ENCODE peak calls at places on chromosomes 5 and 9, in five cellular contexts. L is thyroid gland, G is testis, T is tibial nerve, Q is stomach. W is an unnamed sample.

GRCh38 chr5:138544171-138545134 is 1.4 kb upstream of the ETF1 start:
- DNase-seq in L (peak; percentile 16), G (peak; percentile 34), T (no peak), Q (no peak), W (peak; percentile 88)

GRCh38 chr5:168658394-168658793 is 79.2 kb upstream of the PANK3 start:
- DNase-seq in L (no peak), G (no peak), T (no peak), Q (no peak), W (no peak)

GRCh38 chr5:35902032-35902681 is 36.3 kb downstream of the CAPSL start:
- DNase-seq in L (no peak), G (no peak), T (no peak), Q (no peak), W (no peak)

GRCh38 chr5:167939686-167940085 is 351.8 kb upstream of the WWC1 start:
- DNase-seq in L (no peak), G (no peak), T (no peak), Q (no peak), W (no peak)

GRCh38 chr9:117656007-117656406 is 48.2 kb upstream of the TLR4 start:
- DNase-seq in L (no peak), G (no peak), T (no peak), Q (no peak), W (no peak)

GRCh38 chr9:130681769-130682489 is 11.7 kb upstream of the EXOSC2 start:
- DNase-seq in L (no peak), G (no peak), T (no peak), Q (no peak), W (no peak)

GRCh38 chr5:1551913-1552312 is 28.2 kb upstream of the LPCAT1 start:
- DNase-seq in L (no peak), G (peak; percentile 10), T (no peak), Q (no peak), W (peak; percentile 55)

GRCh38 chr9:125805057-125805456 is 57.9 kb downstream of the PBX3 start:
- DNase-seq in L (no peak), G (no peak), T (no peak), Q (no peak), W (no peak)

GRCh38 chr5:119019431-119020348 is 31.3 kb upstream of the DTWD2 start:
- DNase-seq in L (peak; percentile 45), G (no peak), T (no peak), Q (no peak), W (no peak)

GRCh38 chr9:127108182-127108876 is 14.1 kb downstream of the ANGPTL2 start:
- DNase-seq in L (no peak), G (no peak), T (no peak), Q (no peak), W (no peak)

GRCh38 chr9:134061688-134062371 is 6.0 kb downstream of the BRD3 start:
- DNase-seq in L (peak; percentile 41), G (peak; percentile 12), T (no peak), Q (peak; percentile 60), W (no peak)

GRCh38 chr9:77011973-77012817 is 7.3 kb upstream of the FOXB2 start:
- DNase-seq in L (peak; percentile 30), G (peak; percentile 90), T (peak; percentile 34), Q (peak; percentile 53), W (no peak)

GRCh38 chr9:88651682-88652633 is 117.0 kb downstream of the NXNL2 start:
- DNase-seq in L (peak; percentile 77), G (peak; percentile 92), T (peak; percentile 83), Q (peak; percentile 51), W (peak; percentile 93)

GRCh38 chr9:91407580-91408275 is 15.9 kb downstream of the NFIL3 start:
- DNase-seq in L (no peak), G (no peak), T (no peak), Q (no peak), W (no peak)

GRCh38 chr5:132203916-132204315 is 23.7 kb downstream of the P4HA2 start:
- DNase-seq in L (no peak), G (no peak), T (no peak), Q (no peak), W (peak; percentile 22)

GRCh38 chr5:165258188-165258855 is 1752.9 kb downstream of the MAT2B start:
- DNase-seq in L (no peak), G (no peak), T (no peak), Q (no peak), W (no peak)

GRCh38 chr5:87539839-87540238 is 127.1 kb upstream of the CCNH start:
- DNase-seq in L (no peak), G (no peak), T (no peak), Q (no peak), W (no peak)

GRCh38 chr9:114347675-114348074 is 18.0 kb downstream of the ORM2 start:
- DNase-seq in L (no peak), G (no peak), T (no peak), Q (no peak), W (no peak)

GRCh38 chr9:132381966-132382541 is 24.6 kb downstream of the TTF1 start:
- DNase-seq in L (no peak), G (no peak), T (no peak), Q (no peak), W (no peak)
- TF ChIP-seq POLR2A in L (no peak), G (no peak), T (no peak), Q (no peak), W (no peak)

GRCh38 chr5:154166901-154167791 is 23.4 kb upstream of the GALNT10 start:
- DNase-seq in L (no peak), G (no peak), T (no peak), Q (no peak), W (no peak)

GRCh38 chr5:154168395-154168794 is 22.1 kb upstream of the GALNT10 start:
- DNase-seq in L (peak; percentile 5), G (no peak), T (no peak), Q (no peak), W (no peak)

GRCh38 chr5:154164182-154164581 is 26.4 kb upstream of the GALNT10 start:
- DNase-seq in L (no peak), G (no peak), T (no peak), Q (no peak), W (no peak)

GRCh38 chr5:154163327-154163997 is 27.1 kb upstream of the GALNT10 start:
- DNase-seq in L (no peak), G (no peak), T (no peak), Q (no peak), W (no peak)

DNA sequence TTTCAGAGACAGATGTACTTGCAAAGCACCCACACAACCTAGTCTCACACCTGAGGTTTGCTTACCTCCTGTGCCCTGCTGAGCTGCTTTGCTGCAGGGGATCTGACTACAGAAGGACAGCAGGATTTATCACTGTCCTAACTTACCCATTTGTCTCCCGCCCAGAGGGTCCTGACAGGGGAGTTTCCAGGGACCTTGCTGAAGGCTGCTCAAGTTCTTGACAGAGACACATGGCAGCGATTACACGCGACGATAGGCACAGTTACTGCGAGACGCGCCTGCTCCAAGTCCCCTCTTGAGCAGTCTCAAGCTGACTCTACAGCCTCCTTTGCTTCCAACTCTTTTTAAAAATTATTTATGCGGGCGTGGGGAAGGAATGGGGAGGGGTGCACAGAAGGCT is 24.6 kb upstream of the GALNT10 start:
- DNase-seq in L (no peak), G (no peak), T (no peak), Q (no peak), W (no peak)
- H3K4me1 ChIP-seq in L (no peaks in the 10 kb centered on the region), G (peaks cover 4% of the 10 kb centered on the region), T (no peaks in the 10 kb centered on the region), Q (peaks cover 5% of the 10 kb centered on the region), W (peaks cover 9% of the 10 kb centered on the region)

DNA sequence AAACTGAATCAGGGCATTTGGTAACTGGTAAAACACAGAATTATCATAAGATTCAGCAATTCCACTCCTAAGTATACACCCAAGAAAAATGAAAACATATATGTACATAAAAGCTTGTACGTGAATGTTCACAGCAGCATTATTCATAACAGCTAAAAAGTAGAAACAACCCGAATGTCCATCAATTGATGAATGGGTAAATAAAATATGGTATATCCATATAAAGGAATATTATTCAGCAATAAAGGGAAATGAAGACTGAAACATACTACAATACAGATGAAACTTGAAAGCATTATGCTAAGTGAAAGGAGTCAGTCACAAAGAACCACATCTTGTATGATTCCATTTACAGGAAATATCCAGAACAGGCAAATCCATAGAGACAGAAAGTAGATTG is 65.5 kb downstream of the MPDZ start:
- DNase-seq in L (no peak), G (no peak), T (no peak), Q (no peak), W (no peak)
- TF ChIP-seq POLR2A in L (no peak), G (no peak), T (no peak), Q (no peak), W (no peak)

GRCh38 chr9:109458453-109459211 is 39.5 kb downstream of the PTPN3 start:
- DNase-seq in L (no peak), G (no peak), T (no peak), Q (no peak), W (no peak)
- H3K4me1 ChIP-seq in L (no peaks in the 10 kb centered on the region), G (no peaks in the 10 kb centered on the region), T (no peaks in the 10 kb centered on the region), Q (peaks cover 2% of the 10 kb centered on the region), W (no peaks in the 10 kb centered on the region)

GRCh38 chr5:181223041-181223728 is at the start of gene TRIM41:
- DNase-seq in L (peak; percentile 98), G (peak; percentile 98), T (peak; percentile 95), Q (peak; percentile 97), W (peak; percentile 99)
- TF ChIP-seq POLR2A in L (peak; percentile 80), G (peak; percentile 7), T (peak; percentile 88), Q (peak; percentile 82), W (peak; percentile 83)

GRCh38 chr9:124260769-124261603 is 3.2 kb downstream of the NEK6 start:
- DNase-seq in L (no peak), G (no peak), T (no peak), Q (peak; percentile 40), W (no peak)

GRCh38 chr9:124259273-124260078 is 1.7 kb downstream of the NEK6 start:
- DNase-seq in L (peak; percentile 38), G (peak; percentile 63), T (peak; percentile 58), Q (peak; percentile 84), W (no peak)

GRCh38 chr9:124257865-124258764 is at the start of gene NEK6:
- DNase-seq in L (peak; percentile 30), G (no peak), T (no peak), Q (peak; percentile 40), W (no peak)

GRCh38 chr9:124257070-124257864 is 482 bp upstream of the NEK6 start:
- DNase-seq in L (no peak), G (no peak), T (no peak), Q (no peak), W (no peak)

DNA sequence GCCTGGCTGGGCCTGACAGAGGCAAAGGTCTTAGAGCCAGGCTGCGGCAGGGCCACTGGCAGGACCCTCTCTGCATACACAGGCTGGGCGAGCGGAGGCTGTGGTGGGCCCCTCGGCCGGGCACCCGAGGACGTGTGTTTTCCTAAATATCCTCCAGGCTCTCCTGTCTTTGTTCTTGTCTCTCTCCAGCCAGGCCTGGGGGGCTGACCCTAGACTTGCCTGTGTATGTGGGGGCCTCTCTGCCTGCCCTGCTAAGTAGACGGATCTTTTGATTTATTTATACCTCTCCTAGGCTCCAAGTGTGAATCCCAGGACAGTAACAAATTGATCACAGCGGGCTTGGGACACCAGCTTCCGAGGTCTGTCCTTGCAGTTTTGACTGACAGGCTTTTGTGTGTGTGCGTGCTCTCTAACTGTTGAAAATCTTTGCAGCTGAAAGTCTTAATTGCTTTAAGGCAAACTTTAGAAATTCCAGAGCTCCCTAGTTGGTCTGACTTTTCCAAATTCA is 1.1 kb downstream of the NEK6 start:
- DNase-seq in L (no peak), G (no peak), T (no peak), Q (no peak), W (no peak)
- H3K4me1 ChIP-seq in L (peaks cover 9% of the 10 kb centered on the region), G (peaks cover 24% of the 10 kb centered on the region), T (peaks cover 57% of the 10 kb centered on the region), Q (peaks cover 45% of the 10 kb centered on the region), W (peaks cover 73% of the 10 kb centered on the region)

W was measured in vagina.